ENCODE peak calls at places on chromosomes 3 and 15, in seven cellular contexts. One of them, this sample, is unnamed.

GRCh38 chr15:82951472-82952155 is 906 bp downstream of the HOMER2 start:
- DNase-seq in HT1080: peak; percentile 24
- DNase-seq in lung: no peak
- DNase-seq in kidney: no peak
- DNase-seq in lower leg skin: no peak
- DNase-seq in coronary artery: no peak
- DNase-seq in cardiac fibroblast: no peak
- DNase-seq in this sample: no peak

GRCh38 chr3:105353485-105354161 is 13.1 kb upstream of the ALCAM start:
- DNase-seq in HT1080: no peak
- DNase-seq in lung: peak; percentile 29
- DNase-seq in kidney: peak; percentile 59
- DNase-seq in lower leg skin: no peak
- DNase-seq in coronary artery: no peak
- DNase-seq in cardiac fibroblast: peak; percentile 58
- DNase-seq in this sample: no peak

GRCh38 chr3:13012228-13012691 is 61.0 kb downstream of the IQSEC1 start:
- DNase-seq in HT1080: peak; percentile 77
- DNase-seq in lung: peak; percentile 71
- DNase-seq in kidney: no peak
- DNase-seq in lower leg skin: peak; percentile 81
- DNase-seq in coronary artery: no peak
- DNase-seq in cardiac fibroblast: peak; percentile 50
- DNase-seq in this sample: peak; percentile 76

GRCh38 chr3:30539214-30539613 is 67.2 kb upstream of the TGFBR2 start:
- DNase-seq in HT1080: no peak
- DNase-seq in lung: no peak
- DNase-seq in kidney: no peak
- DNase-seq in lower leg skin: no peak
- DNase-seq in coronary artery: no peak
- DNase-seq in cardiac fibroblast: no peak
- DNase-seq in this sample: no peak

GRCh38 chr3:144590854-144591253 is 619.2 kb downstream of the DIPK2A start:
- DNase-seq in HT1080: peak; percentile 87
- DNase-seq in lung: no peak
- DNase-seq in kidney: no peak
- DNase-seq in lower leg skin: no peak
- DNase-seq in coronary artery: no peak
- DNase-seq in cardiac fibroblast: peak; percentile 80
- DNase-seq in this sample: no peak

GRCh38 chr3:171812811-171813210 is 2.5 kb upstream of the PLD1 start:
- DNase-seq in HT1080: no peak
- DNase-seq in lung: no peak
- DNase-seq in kidney: no peak
- DNase-seq in lower leg skin: no peak
- DNase-seq in coronary artery: no peak
- DNase-seq in cardiac fibroblast: no peak
- DNase-seq in this sample: no peak

GRCh38 chr3:118960876-118961275 is 73.8 kb downstream of the IGSF11 start:
- DNase-seq in HT1080: peak; percentile 22
- DNase-seq in lung: no peak
- DNase-seq in kidney: no peak
- DNase-seq in lower leg skin: no peak
- DNase-seq in coronary artery: no peak
- DNase-seq in cardiac fibroblast: no peak
- DNase-seq in this sample: no peak

GRCh38 chr3:194141415-194142155 is 5.6 kb downstream of the HES1 start:
- DNase-seq in HT1080: peak; percentile 93
- DNase-seq in lung: peak; percentile 88
- DNase-seq in kidney: peak; percentile 97
- DNase-seq in lower leg skin: peak; percentile 87
- DNase-seq in coronary artery: peak; percentile 95
- DNase-seq in cardiac fibroblast: peak; percentile 94
- DNase-seq in this sample: peak; percentile 75

GRCh38 chr3:23235264-23235663 is 32.1 kb downstream of the UBE2E2 start:
- DNase-seq in HT1080: no peak
- DNase-seq in lung: no peak
- DNase-seq in kidney: no peak
- DNase-seq in lower leg skin: no peak
- DNase-seq in coronary artery: no peak
- DNase-seq in cardiac fibroblast: no peak
- DNase-seq in this sample: no peak

GRCh38 chr3:60792287-60792852 is 458.9 kb downstream of the FHIT start:
- DNase-seq in HT1080: no peak
- DNase-seq in lung: no peak
- DNase-seq in kidney: no peak
- DNase-seq in lower leg skin: no peak
- DNase-seq in coronary artery: no peak
- DNase-seq in cardiac fibroblast: no peak
- DNase-seq in this sample: no peak

GRCh38 chr3:70531063-70531657 is 218.7 kb upstream of the MDFIC2 start:
- DNase-seq in HT1080: peak; percentile 43
- DNase-seq in lung: no peak
- DNase-seq in kidney: no peak
- DNase-seq in lower leg skin: no peak
- DNase-seq in coronary artery: no peak
- DNase-seq in cardiac fibroblast: peak; percentile 64
- DNase-seq in this sample: peak; percentile 17

GRCh38 chr3:191356586-191357439 is 26.5 kb upstream of the UTS2B start:
- DNase-seq in HT1080: peak; percentile 84
- DNase-seq in lung: peak; percentile 34
- DNase-seq in kidney: peak; percentile 64
- DNase-seq in lower leg skin: peak; percentile 34
- DNase-seq in coronary artery: no peak
- DNase-seq in cardiac fibroblast: peak; percentile 83
- DNase-seq in this sample: no peak

GRCh38 chr15:66730168-66731014 is 28.4 kb downstream of the SMAD6 start:
- DNase-seq in HT1080: peak; percentile 73
- DNase-seq in lung: no peak
- DNase-seq in kidney: no peak
- DNase-seq in lower leg skin: no peak
- DNase-seq in coronary artery: no peak
- DNase-seq in cardiac fibroblast: peak; percentile 78
- DNase-seq in this sample: no peak

GRCh38 chr3:180959691-180960090 is 29.8 kb downstream of the DNAJC19 start:
- DNase-seq in HT1080: no peak
- DNase-seq in lung: no peak
- DNase-seq in kidney: no peak
- DNase-seq in lower leg skin: no peak
- DNase-seq in coronary artery: no peak
- DNase-seq in cardiac fibroblast: no peak
- DNase-seq in this sample: no peak

GRCh38 chr15:35481992-35482391 is 64.0 kb downstream of the DPH6 start:
- DNase-seq in HT1080: peak; percentile 85
- DNase-seq in lung: no peak
- DNase-seq in kidney: no peak
- DNase-seq in lower leg skin: peak; percentile 48
- DNase-seq in coronary artery: no peak
- DNase-seq in cardiac fibroblast: peak; percentile 68
- DNase-seq in this sample: no peak

GRCh38 chr3:10548997-10549396 is 43.6 kb upstream of the ATP2B2 start:
- DNase-seq in HT1080: peak; percentile 74
- DNase-seq in lung: no peak
- DNase-seq in kidney: no peak
- DNase-seq in lower leg skin: no peak
- DNase-seq in coronary artery: peak; percentile 36
- DNase-seq in cardiac fibroblast: no peak
- DNase-seq in this sample: no peak

GRCh38 chr3:48500656-48501055 is 3.3 kb downstream of the SHISA5 start:
- DNase-seq in HT1080: no peak
- DNase-seq in lung: no peak
- DNase-seq in kidney: peak; percentile 37
- DNase-seq in lower leg skin: no peak
- DNase-seq in coronary artery: no peak
- DNase-seq in cardiac fibroblast: no peak
- DNase-seq in this sample: no peak

GRCh38 chr15:90400759-90401314 is 12.8 kb downstream of the IQGAP1 start:
- DNase-seq in HT1080: peak; percentile 97
- DNase-seq in lung: peak; percentile 82
- DNase-seq in kidney: no peak
- DNase-seq in lower leg skin: peak; percentile 84
- DNase-seq in coronary artery: peak; percentile 85
- DNase-seq in cardiac fibroblast: peak; percentile 97
- DNase-seq in this sample: peak; percentile 82

GRCh38 chr15:90660195-90660995 is 56.8 kb upstream of the BLM start:
- DNase-seq in HT1080: peak; percentile 84
- DNase-seq in lung: peak; percentile 71
- DNase-seq in kidney: peak; percentile 90
- DNase-seq in lower leg skin: peak; percentile 89
- DNase-seq in coronary artery: peak; percentile 88
- DNase-seq in cardiac fibroblast: peak; percentile 90
- DNase-seq in this sample: peak; percentile 76

GRCh38 chr15:48017747-48018146 is 103.0 kb upstream of the SLC24A5 start:
- DNase-seq in HT1080: no peak
- DNase-seq in lung: no peak
- DNase-seq in kidney: no peak
- DNase-seq in lower leg skin: peak; percentile 25
- DNase-seq in coronary artery: no peak
- DNase-seq in cardiac fibroblast: no peak
- DNase-seq in this sample: no peak

GRCh38 chr15:70269331-70269911 is 171.7 kb upstream of the TLE3 start:
- DNase-seq in HT1080: no peak
- DNase-seq in lung: no peak
- DNase-seq in kidney: no peak
- DNase-seq in lower leg skin: no peak
- DNase-seq in coronary artery: no peak
- DNase-seq in cardiac fibroblast: no peak
- DNase-seq in this sample: no peak

GRCh38 chr3:193693774-193694173 is 100.8 kb downstream of the OPA1 start:
- DNase-seq in HT1080: no peak
- DNase-seq in lung: no peak
- DNase-seq in kidney: no peak
- DNase-seq in lower leg skin: no peak
- DNase-seq in coronary artery: no peak
- DNase-seq in cardiac fibroblast: no peak
- DNase-seq in this sample: peak; percentile 51

GRCh38 chr3:187186801-187187421 is 10.4 kb upstream of the RTP1 start:
- DNase-seq in HT1080: peak; percentile 86
- DNase-seq in lung: peak; percentile 56
- DNase-seq in kidney: peak; percentile 77
- DNase-seq in lower leg skin: no peak
- DNase-seq in coronary artery: peak; percentile 85
- DNase-seq in cardiac fibroblast: peak; percentile 85
- DNase-seq in this sample: no peak

GRCh38 chr3:143896486-143896885 is 48.2 kb upstream of the SLC9A9 start:
- DNase-seq in HT1080: no peak
- DNase-seq in lung: no peak
- DNase-seq in kidney: no peak
- DNase-seq in lower leg skin: no peak
- DNase-seq in coronary artery: no peak
- DNase-seq in cardiac fibroblast: no peak
- DNase-seq in this sample: no peak

GRCh38 chr3:134694445-134694844 is 43.6 kb upstream of the KY start:
- DNase-seq in HT1080: no peak
- DNase-seq in lung: no peak
- DNase-seq in kidney: no peak
- DNase-seq in lower leg skin: peak; percentile 39
- DNase-seq in coronary artery: no peak
- DNase-seq in cardiac fibroblast: no peak
- DNase-seq in this sample: no peak

GRCh38 chr15:71889385-71889784 is 79.0 kb downstream of the NR2E3 start:
- DNase-seq in HT1080: no peak
- DNase-seq in lung: no peak
- DNase-seq in kidney: no peak
- DNase-seq in lower leg skin: no peak
- DNase-seq in coronary artery: no peak
- DNase-seq in cardiac fibroblast: no peak
- DNase-seq in this sample: no peak

GRCh38 chr3:31105011-31105410 is 210.6 kb upstream of the GADL1 start:
- DNase-seq in HT1080: no peak
- DNase-seq in lung: no peak
- DNase-seq in kidney: no peak
- DNase-seq in lower leg skin: no peak
- DNase-seq in coronary artery: no peak
- DNase-seq in cardiac fibroblast: no peak
- DNase-seq in this sample: no peak

GRCh38 chr3:50627407-50628051 is 10.6 kb downstream of the MAPKAPK3 start:
- DNase-seq in HT1080: peak; percentile 98
- DNase-seq in lung: peak; percentile 77
- DNase-seq in kidney: peak; percentile 90
- DNase-seq in lower leg skin: peak; percentile 58
- DNase-seq in coronary artery: no peak
- DNase-seq in cardiac fibroblast: peak; percentile 72
- DNase-seq in this sample: no peak